ENCODE peak calls at places on chromosome 4, in ten cellular contexts. I, H, L, T, K, P, A, W, G and U are unnamed samples.

GRCh38 chr4:56728512-56728911 is 47.4 kb upstream of the HOPX start:
- DNase-seq in W (peak), A (peak), H (peak), L (peak), P (peak), T (no peak), G (peak), K (no peak), I (peak), U (peak)

GRCh38 chr4:111959202-111959601 is 186.1 kb upstream of the FAM241A start:
- DNase-seq in L (no peak), I (peak), A (no peak), G (peak), W (peak), H (no peak), T (no peak), K (peak), P (no peak), U (peak)

GRCh38 chr4:52376107-52376704 is 282.9 kb downstream of the USP46 start:
- DNase-seq in G (peak), A (peak), W (peak), K (peak), T (no peak), L (no peak), H (no peak), P (no peak), I (peak), U (no peak)

GRCh38 chr4:108113229-108113628 is 55.5 kb downstream of the LEF1 start:
- DNase-seq in A (no peak), L (no peak), I (no peak), T (no peak), W (no peak), K (no peak), P (no peak), H (no peak), G (peak), U (no peak)

GRCh38 chr4:127936974-127937373 is 28.0 kb downstream of the MFSD8 start:
- DNase-seq in P (no peak), G (peak), H (no peak), K (no peak), I (peak), T (no peak), W (peak), A (no peak), L (no peak), U (no peak)

GRCh38 chr4:90419124-90419711 is 292.0 kb downstream of the CCSER1 start:
- DNase-seq in G (peak), H (no peak), I (peak), W (peak), K (peak), A (no peak), P (peak), L (no peak), T (no peak), U (no peak)

GRCh38 chr4:2651546-2651945 is 104.6 kb downstream of the TNIP2 start:
- DNase-seq in W (no peak), H (no peak), P (no peak), K (no peak), I (no peak), L (no peak), A (no peak), G (no peak), T (no peak), U (no peak)

GRCh38 chr4:124932447-124932846 is 219.9 kb upstream of the ANKRD50 start:
- DNase-seq in A (no peak), I (no peak), W (no peak), L (no peak), P (no peak), G (no peak), T (no peak), K (no peak), H (no peak), U (no peak)

GRCh38 chr4:41913509-41913908 is 21.7 kb upstream of the TMEM33 start:
- DNase-seq in W (peak), G (peak), K (no peak), H (no peak), A (no peak), I (no peak), L (no peak), T (no peak), P (no peak), U (no peak)

GRCh38 chr4:138602664-138603063 is 360.5 kb upstream of the SLC7A11 start:
- DNase-seq in G (no peak), P (no peak), T (no peak), I (no peak), W (no peak), A (no peak), K (no peak), L (no peak), H (no peak), U (no peak)

GRCh38 chr4:113289736-113290135 is 240.3 kb downstream of the ANK2 start:
- DNase-seq in I (no peak), A (no peak), G (no peak), L (no peak), P (no peak), T (no peak), H (no peak), W (no peak), K (no peak), U (no peak)

GRCh38 chr4:113288691-113289090 is 239.2 kb downstream of the ANK2 start:
- DNase-seq in L (no peak), G (no peak), K (no peak), H (no peak), A (no peak), P (no peak), T (no peak), W (no peak), I (no peak), U (no peak)

GRCh38 chr4:113290666-113291065 is 241.2 kb downstream of the ANK2 start:
- DNase-seq in T (no peak), L (no peak), I (no peak), G (no peak), P (no peak), A (no peak), K (no peak), H (no peak), W (no peak), U (no peak)

GRCh38 chr4:113288257-113288656 is 238.8 kb downstream of the ANK2 start:
- DNase-seq in I (no peak), K (no peak), P (no peak), L (no peak), H (no peak), T (no peak), W (no peak), G (no peak), A (no peak), U (no peak)

GRCh38 chr4:113285512-113285911 is 236.1 kb downstream of the ANK2 start:
- DNase-seq in K (no peak), G (no peak), L (no peak), T (no peak), I (no peak), A (no peak), P (no peak), W (no peak), H (no peak), U (no peak)
- TF ChIP-seq CTCF in K (no peak), G (no peak), L (no peak), T (no peak), I (no peak), A (no peak), P (no peak), W (no peak), H (no peak), U (no peak)

GRCh38 chr4:109294006-109294405 is 8.5 kb downstream of the COL25A1 start:
- DNase-seq in A (no peak), L (no peak), P (no peak), H (no peak), T (peak), K (no peak), G (peak), I (no peak), W (no peak), U (peak)
- TF ChIP-seq CTCF in A (no peak), L (no peak), P (peak), H (peak), T (peak), K (no peak), G (peak), I (peak), W (peak), U (no peak)

GRCh38 chr4:38902695-38903094 is 35.1 kb downstream of the FAM114A1 start:
- DNase-seq in K (peak), T (peak), W (no peak), P (no peak), I (peak), H (no peak), A (no peak), L (no peak), G (peak), U (no peak)
- TF ChIP-seq CTCF in K (peak), T (peak), W (no peak), P (peak), I (peak), H (peak), A (peak), L (peak), G (no peak), U (peak)

GRCh38 chr4:47662975-47663374 is 174.9 kb downstream of the CORIN start:
- DNase-seq in G (no peak), T (no peak), W (no peak), P (no peak), I (peak), K (no peak), L (no peak), H (no peak), A (no peak), U (no peak)
- TF ChIP-seq CTCF in G (peak), T (peak), W (peak), P (peak), I (peak), K (no peak), L (no peak), H (peak), A (no peak), U (no peak)

GRCh38 chr4:95619525-95620443 is 71.0 kb upstream of the UNC5C start:
- DNase-seq in K (no peak), L (no peak), I (no peak), P (no peak), W (no peak), A (no peak), H (no peak), T (no peak), G (no peak), U (no peak)
- TF ChIP-seq CTCF in K (no peak), L (no peak), I (no peak), P (no peak), W (no peak), A (no peak), H (no peak), T (no peak), G (no peak), U (no peak)

GRCh38 chr4:76251448-76252270 is at the start of gene FAM47E:
- DNase-seq in K (peak), L (peak), P (peak), W (peak), G (peak), A (peak), H (peak), I (peak), T (peak), U (peak)
- TF ChIP-seq CTCF in K (peak), L (peak), P (peak), W (peak), G (no peak), A (peak), H (peak), I (no peak), T (no peak), U (no peak)

GRCh38 chr4:113502883-113503282 is 258.7 kb downstream of the CAMK2D start:
- DNase-seq in L (no peak), G (no peak), W (no peak), K (no peak), T (no peak), I (no peak), A (no peak), P (no peak), H (no peak), U (no peak)
- TF ChIP-seq CTCF in L (no peak), G (no peak), W (no peak), K (no peak), T (no peak), I (no peak), A (no peak), P (no peak), H (no peak), U (no peak)

GRCh38 chr4:26937567-26937966 is 76.9 kb downstream of the STIM2 start:
- DNase-seq in P (no peak), W (no peak), L (no peak), A (no peak), K (no peak), H (no peak), I (no peak), T (no peak), G (no peak), U (no peak)

GRCh38 chr4:26938516-26938915 is 77.9 kb downstream of the STIM2 start:
- DNase-seq in K (no peak), L (no peak), A (no peak), T (no peak), P (no peak), I (no peak), W (no peak), H (no peak), G (no peak), U (no peak)

GRCh38 chr4:26941951-26942350 is 81.3 kb downstream of the STIM2 start:
- DNase-seq in K (no peak), A (no peak), L (no peak), I (no peak), P (no peak), T (no peak), W (no peak), G (no peak), H (no peak), U (no peak)

GRCh38 chr4:26936284-26937065 is 75.8 kb downstream of the STIM2 start:
- DNase-seq in A (no peak), G (peak), P (peak), L (no peak), I (peak), W (peak), T (no peak), H (no peak), K (no peak), U (no peak)

DNA sequence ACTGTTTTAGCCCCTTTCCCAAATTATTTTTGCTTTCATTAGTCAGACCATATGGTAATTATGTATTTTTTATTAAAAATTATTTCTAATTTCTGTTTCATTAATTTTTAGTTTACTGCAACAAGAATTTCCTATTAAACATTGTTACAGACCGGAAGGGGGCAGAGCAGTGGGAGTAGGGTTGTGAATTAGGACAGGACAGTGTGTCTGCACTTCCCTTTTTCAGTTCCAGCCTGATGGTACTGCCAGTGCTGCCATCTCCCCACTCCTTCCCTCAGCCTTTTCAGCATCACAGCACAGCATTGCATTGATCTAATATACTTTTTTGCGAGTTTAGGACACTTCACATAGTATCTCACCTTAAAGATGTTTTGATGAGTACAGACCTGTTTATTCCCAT is 76.5 kb downstream of the STIM2 start:
- DNase-seq in L (no peak), G (no peak), K (no peak), H (no peak), W (no peak), P (no peak), A (no peak), T (no peak), I (no peak), U (no peak)
- TF ChIP-seq CTCF in L (no peak), G (no peak), K (no peak), H (no peak), W (no peak), P (no peak), A (no peak), T (peak), I (no peak), U (no peak)